ENCODE peak calls at places on chromosomes 12 and 14, in six cellular contexts. H is stomach, J is heart right ventricle, M is BE2C, L is lower lobe of right lung, F is mammary epithelial cell. V is an unnamed sample. For H3K4me1 and H3K36me3, the result is how much of the 10 kb centered on the place peaks cover.

GRCh38 chr12:88665051-88665450 is 84.8 kb upstream of the KITLG start:
- DNase-seq in J (no peak), F (peak), M (no peak), H (no peak), L (no peak), V (no peak)

GRCh38 chr12:132638541-132639408 is 20.2 kb downstream of the P2RX2 start:
- DNase-seq in M (peak), H (no peak), F (peak), L (no peak), J (no peak), V (no peak)

GRCh38 chr12:108646597-108647190 is 13.0 kb upstream of the SELPLG start:
- DNase-seq in L (no peak), F (no peak), J (no peak), M (no peak), H (no peak), V (no peak)

GRCh38 chr12:47373554-47374150 is 293.9 kb upstream of the AMIGO2 start:
- DNase-seq in J (no peak), H (no peak), L (no peak), M (no peak), F (no peak), V (no peak)

GRCh38 chr12:10716704-10717315 is 6.3 kb downstream of the YBX3 start:
- DNase-seq in L (peak), H (peak), J (peak), M (no peak), F (peak), V (peak)

GRCh38 chr12:118189761-118190181 is 53.8 kb downstream of the PEBP1 start:
- DNase-seq in H (no peak), J (peak), L (no peak), F (peak), M (peak), V (no peak)

GRCh38 chr12:76739896-76740295 is 24.0 kb upstream of the ZDHHC17 start:
- DNase-seq in H (no peak), F (no peak), J (no peak), L (no peak), M (no peak), V (no peak)

GRCh38 chr14:98138666-98139065 is 1133.3 kb downstream of the BCL11B start:
- DNase-seq in L (no peak), F (peak), J (no peak), M (peak), H (no peak), V (no peak)

GRCh38 chr12:51901121-51901812 is 6.0 kb upstream of the ACVRL1 start:
- DNase-seq in J (no peak), L (no peak), H (no peak), M (no peak), F (no peak), V (no peak)

GRCh38 chr14:69107407-69108003 is 45.4 kb downstream of the DCAF5 start:
- DNase-seq in L (no peak), H (peak), M (peak), J (peak), F (peak), V (no peak)

GRCh38 chr14:69106451-69106850 is 46.5 kb downstream of the DCAF5 start:
- DNase-seq in H (no peak), L (no peak), M (no peak), J (no peak), F (no peak), V (no peak)

GRCh38 chr14:69105326-69105725 is 47.6 kb downstream of the DCAF5 start:
- DNase-seq in J (no peak), L (no peak), F (peak), M (no peak), H (no peak), V (no peak)

GRCh38 chr14:69108358-69108757 is 44.6 kb downstream of the DCAF5 start:
- DNase-seq in F (no peak), J (no peak), H (no peak), L (no peak), M (no peak), V (no peak)
- H3K4me1 ChIP-seq in F (under half), J (under half), H (under half), L (under half), M (under half), V (under half)

GRCh38 chr14:31110872-31111271 is 84.7 kb upstream of the STRN3 start:
- DNase-seq in J (no peak), F (no peak), M (no peak), L (no peak), H (no peak), V (no peak)
- H3K36me3 ChIP-seq in J (under half), F (under half), M (half or more), L (half or more), H (half or more), V (half or more)

GRCh38 chr14:92844220-92844619 is 50.1 kb downstream of the GOLGA5 start:
- DNase-seq in M (no peak), F (no peak), J (no peak), H (no peak), L (no peak), V (no peak)

GRCh38 chr14:92850492-92850891 is 56.4 kb downstream of the GOLGA5 start:
- DNase-seq in J (no peak), F (peak), L (no peak), H (no peak), M (peak), V (no peak)

GRCh38 chr14:92847220-92848148 is 53.4 kb downstream of the GOLGA5 start:
- DNase-seq in H (no peak), M (no peak), J (no peak), L (no peak), F (no peak), V (no peak)

GRCh38 chr14:92846162-92846897 is 52.2 kb downstream of the GOLGA5 start:
- DNase-seq in H (no peak), F (peak), M (no peak), L (no peak), J (no peak), V (no peak)

DNA sequence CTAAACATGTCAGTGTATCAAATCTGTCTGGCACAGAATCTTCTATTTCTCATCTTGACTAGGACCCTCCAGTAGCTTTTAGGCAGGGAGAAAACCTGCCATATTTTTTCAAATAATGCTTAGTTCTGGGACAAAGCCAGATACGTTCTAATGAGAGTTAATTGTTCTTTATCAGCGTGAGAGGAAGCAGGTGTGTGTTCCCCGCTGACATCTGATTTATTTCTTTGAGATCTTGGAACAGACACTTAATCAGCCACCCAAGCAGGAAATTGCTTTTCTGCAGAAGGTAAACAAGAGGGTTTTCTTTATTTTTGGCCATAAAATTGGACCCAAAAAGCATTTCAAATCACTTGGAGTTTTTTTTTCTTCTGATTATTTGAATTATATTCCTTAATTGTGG is 54.8 kb downstream of the GOLGA5 start:
- DNase-seq in J (peak), F (no peak), L (no peak), H (no peak), M (no peak), V (no peak)
- H3K4me1 ChIP-seq in J (under half), F (under half), L (under half), H (under half), M (under half), V (under half)

DNA sequence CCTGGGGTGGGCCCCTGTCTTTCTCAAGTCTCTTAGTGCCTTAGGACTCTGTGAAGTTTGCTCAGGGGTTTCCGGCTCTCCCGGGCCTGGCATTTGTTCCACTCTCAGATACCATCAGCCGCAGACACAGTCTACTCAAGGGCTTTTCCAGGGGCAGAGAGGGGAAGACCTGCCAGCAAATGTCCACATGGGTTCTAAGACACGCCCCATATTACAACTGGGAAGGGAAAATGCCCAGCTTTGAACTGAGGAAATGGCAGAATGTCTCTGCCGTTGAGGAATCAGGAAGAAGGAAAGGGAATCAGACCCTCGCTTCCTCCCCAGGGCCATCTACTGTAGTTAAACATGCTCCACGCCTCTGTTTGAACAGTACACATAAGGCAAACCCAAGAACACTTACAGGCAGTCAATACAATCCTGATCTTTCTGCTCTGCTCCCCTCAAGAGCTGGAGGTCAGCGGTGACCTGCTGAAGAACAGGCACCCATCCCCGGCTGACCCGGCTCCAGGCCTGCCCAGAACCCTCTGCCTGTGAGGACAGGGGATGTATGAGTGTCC is 7.9 kb downstream of the CCDC85C start:
- DNase-seq in J (peak), L (peak), M (peak), H (peak), F (no peak), V (no peak)
- H3K36me3 ChIP-seq in J (under half), L (under half), M (under half), H (under half), F (under half), V (under half)

V was measured in right atrium auricular region.